ENCODE peak calls at places on chromosomes 12 and 14, in five cellular contexts. I is IMR-90, X is neuronal stem cell, L is H9, Q is mesendoderm. Y is an unnamed sample.

GRCh38 chr14:61516957-61517356 is 178.4 kb upstream of the HIF1A start:
- DNase-seq in Q (peak), I (no peak), L (no peak), X (no peak), Y (no peak)

GRCh38 chr14:95460647-95461478 is 55.6 kb downstream of the SYNE3 start:
- DNase-seq in Q (peak), I (peak), L (peak), X (no peak), Y (no peak)

GRCh38 chr14:30885840-30886740 is 11.7 kb downstream of the COCH start:
- DNase-seq in Q (no peak), X (no peak), I (peak), L (no peak), Y (no peak)

GRCh38 chr14:71235865-71236264 is 328.6 kb downstream of the PCNX1 start:
- DNase-seq in I (no peak), L (no peak), Q (peak), X (peak), Y (no peak)

GRCh38 chr12:127270193-127270592 is 996.8 kb upstream of the TMEM132C start:
- DNase-seq in Q (no peak), I (peak), L (no peak), X (no peak), Y (no peak)

GRCh38 chr14:61866932-61867920 is 105.0 kb downstream of the SNAPC1 start:
- DNase-seq in X (no peak), Q (no peak), I (peak), L (no peak), Y (no peak)

GRCh38 chr12:85575115-85576096 is 260.8 kb downstream of the RASSF9 start:
- DNase-seq in L (peak), I (peak), X (peak), Q (peak), Y (no peak)

GRCh38 chr14:105207460-105207901 is 26.4 kb upstream of the NUDT14 start:
- DNase-seq in Q (peak), X (no peak), L (no peak), I (no peak), Y (no peak)

GRCh38 chr12:113231275-113232231 is 10.3 kb downstream of the TPCN1 start:
- DNase-seq in Q (peak), L (peak), I (peak), X (no peak), Y (no peak)

GRCh38 chr12:1608783-1609119 is 14.4 kb upstream of the FBXL14 start:
- DNase-seq in I (no peak), L (no peak), X (no peak), Q (no peak), Y (no peak)

GRCh38 chr14:95387826-95388445 is 68.2 kb upstream of the CLMN start:
- DNase-seq in X (no peak), L (no peak), Q (no peak), I (no peak), Y (no peak)

GRCh38 chr14:100651999-100652508 is 64.8 kb upstream of the BEGAIN start:
- DNase-seq in L (no peak), X (no peak), Q (no peak), I (peak), Y (no peak)

GRCh38 chr14:68819260-68819691 is 26.4 kb upstream of the ZFP36L1 start:
- DNase-seq in Q (peak), L (peak), I (peak), X (no peak), Y (peak)

GRCh38 chr14:64501326-64502171 is 2.1 kb downstream of the ZBTB25 start:
- DNase-seq in I (peak), X (no peak), Q (peak), L (no peak), Y (no peak)

GRCh38 chr12:3680919-3681594 is 71.9 kb downstream of the CRACR2A start:
- DNase-seq in L (no peak), I (no peak), Q (no peak), X (no peak), Y (peak)

GRCh38 chr14:105351920-105352871 is 37.6 kb downstream of the PACS2 start:
- DNase-seq in L (peak), X (peak), I (peak), Q (peak), Y (peak)

GRCh38 chr12:105084251-105085250 is at the start of gene ALDH1L2:
- DNase-seq in Q (peak), I (peak), X (peak), L (peak), Y (peak)

GRCh38 chr12:105083551-105084105 is 630 bp downstream of the ALDH1L2 start:
- DNase-seq in L (peak), I (peak), X (no peak), Q (no peak), Y (peak)

GRCh38 chr12:105085537-105085936 is 1.3 kb upstream of the ALDH1L2 start:
- DNase-seq in Q (no peak), I (no peak), L (no peak), X (no peak), Y (no peak)

GRCh38 chr12:105079011-105079570 is 5.2 kb downstream of the ALDH1L2 start:
- DNase-seq in I (no peak), X (no peak), Q (no peak), L (no peak), Y (no peak)

DNA sequence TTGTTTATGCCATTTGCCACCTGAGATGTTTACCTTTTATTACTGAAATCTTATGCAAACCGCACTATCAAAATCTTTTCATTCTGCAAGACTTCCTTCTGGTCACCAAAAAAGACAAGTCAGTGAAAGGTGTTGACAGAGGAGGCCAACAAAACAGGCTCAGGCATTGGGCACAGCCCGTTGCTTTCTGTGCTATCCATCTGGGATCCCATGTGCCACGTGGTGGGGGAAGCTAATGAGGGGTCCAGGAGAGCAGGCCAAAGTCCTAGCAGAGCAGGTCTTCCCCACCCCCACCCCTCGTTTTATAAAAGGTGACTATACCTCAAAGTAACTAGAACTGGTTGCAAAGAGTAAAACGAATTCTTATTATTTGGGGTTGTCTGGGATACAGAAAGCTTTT is 1.2 kb downstream of the ALDH1L2 start:
- DNase-seq in Q (no peak), X (no peak), I (no peak), L (no peak), Y (no peak)
- H2BK15ac ChIP-seq in Q (no peak), X (no peak), I (no peak), L (no peak), Y (no peak)

DNA sequence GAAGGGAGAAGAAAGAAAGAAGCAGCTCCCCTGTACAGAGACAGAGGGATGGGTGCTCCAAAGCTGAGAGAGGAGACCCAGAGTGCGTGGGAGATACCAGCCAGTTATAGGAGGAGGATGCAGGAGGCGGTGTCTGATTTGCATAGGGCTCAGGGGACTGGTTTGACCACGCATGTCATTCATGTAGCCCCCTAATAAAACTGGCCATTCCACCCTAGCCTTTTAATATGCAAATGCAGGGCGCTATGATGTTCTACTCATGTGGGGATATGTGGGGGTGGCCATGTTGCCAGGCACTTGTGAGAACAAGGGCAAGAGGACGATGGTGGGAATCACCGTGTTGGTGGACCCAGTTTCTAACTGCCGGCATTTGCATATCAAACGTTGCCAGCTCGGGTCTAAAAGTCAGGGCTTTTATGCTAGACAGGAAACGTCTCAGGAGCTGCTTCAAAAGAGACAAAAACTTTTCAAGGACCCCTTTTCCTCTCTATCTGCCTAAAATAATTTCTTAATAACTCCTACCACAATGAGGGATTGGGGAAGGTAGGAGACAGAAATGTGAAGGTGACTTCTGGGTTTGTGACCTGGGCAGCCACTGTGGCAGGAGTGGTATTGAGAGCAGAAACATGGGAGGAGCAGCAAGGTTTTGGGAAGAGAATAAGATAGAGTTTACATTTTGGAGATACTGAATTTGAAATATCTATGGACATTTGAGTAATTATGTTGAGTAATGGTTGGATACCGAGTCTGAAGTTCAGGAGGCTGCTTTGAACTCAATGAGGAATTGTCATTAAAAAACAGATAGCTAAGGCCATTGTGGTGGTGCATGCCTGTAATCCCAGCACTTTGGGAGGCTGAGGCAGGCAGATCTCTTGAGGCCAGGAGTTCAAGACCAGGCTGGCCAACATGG is 2.2 kb upstream of the ATXN3 start:
- DNase-seq in L (peak), I (no peak), X (no peak), Q (peak), Y (no peak)
- H2BK15ac ChIP-seq in L (no peak), I (no peak), X (no peak), Q (no peak), Y (no peak)

DNA sequence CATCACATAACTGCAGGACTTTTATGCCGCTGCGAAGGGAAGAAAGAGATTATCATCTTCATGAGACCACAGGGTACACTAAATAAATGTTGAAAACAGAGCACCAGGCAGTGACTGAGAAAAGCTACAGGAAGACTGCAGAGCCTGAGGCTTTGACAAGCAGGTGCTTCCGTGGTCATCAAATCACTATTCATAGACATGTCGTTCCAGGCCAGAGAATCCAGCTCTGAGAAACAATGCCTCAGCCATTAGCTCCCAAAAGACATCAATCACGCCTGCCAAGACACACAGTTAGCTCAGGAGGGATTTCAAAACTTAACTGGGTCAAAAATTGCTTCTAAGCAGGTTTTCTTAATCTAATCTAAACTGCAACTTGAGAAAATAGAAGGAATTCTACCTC is 47.2 kb upstream of the GARIN6 start:
- DNase-seq in X (no peak), Q (no peak), I (no peak), L (no peak), Y (no peak)
- H2BK15ac ChIP-seq in X (no peak), Q (no peak), I (no peak), L (no peak), Y (no peak)

DNA sequence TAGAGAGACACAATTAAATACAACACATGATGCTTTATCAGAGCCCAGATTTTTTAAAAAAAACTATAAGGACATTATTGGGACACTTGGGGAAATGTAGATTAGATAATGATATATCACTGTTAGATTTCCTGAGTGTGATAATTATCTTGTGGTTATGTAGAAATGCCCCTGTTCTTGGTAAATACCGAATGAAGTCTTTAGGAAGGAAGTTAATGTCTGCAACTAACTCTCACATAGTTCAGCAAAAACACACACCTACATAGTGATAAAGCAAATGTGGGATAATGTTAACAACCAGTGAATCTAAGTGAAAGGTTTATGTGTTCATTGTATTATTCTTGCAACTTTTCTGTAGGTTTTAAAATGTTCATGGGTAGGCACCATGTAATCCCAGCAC is 14.6 kb upstream of the CACNB3 start:
- DNase-seq in I (no peak), Q (no peak), X (no peak), L (no peak), Y (no peak)
- H2BK15ac ChIP-seq in I (no peak), Q (no peak), X (no peak), L (no peak), Y (no peak)

GRCh38 chr12:6390084-6390799 is 6.3 kb downstream of the LTBR start:
- DNase-seq in L (no peak), I (no peak), X (no peak), Q (no peak), Y (no peak)
- H2BK15ac ChIP-seq in L (no peak), I (no peak), X (peak), Q (no peak), Y (no peak)

DNA sequence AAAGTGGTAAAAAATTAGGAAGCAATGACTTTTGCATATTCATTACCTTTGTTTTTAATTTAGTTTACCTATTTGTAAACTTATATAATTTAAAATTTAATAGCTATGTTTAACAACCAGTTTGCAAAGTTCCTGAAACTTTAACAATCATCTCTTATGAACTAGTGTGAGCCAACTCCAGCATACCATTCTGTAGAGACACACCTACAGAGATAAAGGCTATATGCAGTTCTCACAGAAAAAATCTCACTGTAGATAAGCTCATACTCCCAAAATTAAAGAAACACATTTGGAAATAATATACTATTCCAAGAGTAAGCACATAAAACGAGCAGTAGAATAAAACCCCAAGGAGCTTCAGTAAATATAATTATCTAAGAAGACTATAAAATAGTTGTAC is 77.5 kb downstream of the CDK17 start:
- DNase-seq in L (no peak), I (no peak), X (no peak), Q (no peak), Y (no peak)
- H2BK15ac ChIP-seq in L (no peak), I (no peak), X (no peak), Q (no peak), Y (no peak)

GRCh38 chr14:79021756-79022155 is 851.6 kb downstream of the NRXN3 start:
- DNase-seq in X (no peak), L (no peak), I (no peak), Q (no peak), Y (no peak)

GRCh38 chr14:79017561-79017960 is 847.4 kb downstream of the NRXN3 start:
- DNase-seq in X (no peak), Q (no peak), I (no peak), L (no peak), Y (no peak)

GRCh38 chr14:79016828-79017505 is 846.8 kb downstream of the NRXN3 start:
- DNase-seq in X (no peak), Q (no peak), L (no peak), I (peak), Y (no peak)

DNA sequence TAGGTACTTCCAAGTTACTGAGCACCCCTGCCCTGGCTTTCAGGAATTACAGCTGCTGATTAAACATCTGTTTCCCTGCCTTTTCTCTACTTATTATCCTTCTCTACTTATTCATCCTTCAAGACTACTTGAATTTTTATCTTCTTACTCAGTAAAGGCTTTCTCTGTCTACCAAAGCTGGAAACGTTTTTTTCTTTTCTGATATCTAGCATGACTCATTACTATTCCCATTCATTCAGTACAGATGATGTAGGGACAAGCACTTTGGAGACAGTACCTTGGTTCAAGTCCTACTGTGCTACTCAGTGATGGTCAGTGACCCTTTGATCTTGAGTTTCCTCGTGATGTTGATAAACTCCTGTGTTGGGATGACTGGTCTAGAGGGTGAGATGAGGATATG is 848.7 kb downstream of the NRXN3 start:
- DNase-seq in Q (no peak), L (no peak), X (no peak), I (peak), Y (no peak)
- H2BK15ac ChIP-seq in Q (no peak), L (no peak), X (no peak), I (no peak), Y (no peak)

DNA sequence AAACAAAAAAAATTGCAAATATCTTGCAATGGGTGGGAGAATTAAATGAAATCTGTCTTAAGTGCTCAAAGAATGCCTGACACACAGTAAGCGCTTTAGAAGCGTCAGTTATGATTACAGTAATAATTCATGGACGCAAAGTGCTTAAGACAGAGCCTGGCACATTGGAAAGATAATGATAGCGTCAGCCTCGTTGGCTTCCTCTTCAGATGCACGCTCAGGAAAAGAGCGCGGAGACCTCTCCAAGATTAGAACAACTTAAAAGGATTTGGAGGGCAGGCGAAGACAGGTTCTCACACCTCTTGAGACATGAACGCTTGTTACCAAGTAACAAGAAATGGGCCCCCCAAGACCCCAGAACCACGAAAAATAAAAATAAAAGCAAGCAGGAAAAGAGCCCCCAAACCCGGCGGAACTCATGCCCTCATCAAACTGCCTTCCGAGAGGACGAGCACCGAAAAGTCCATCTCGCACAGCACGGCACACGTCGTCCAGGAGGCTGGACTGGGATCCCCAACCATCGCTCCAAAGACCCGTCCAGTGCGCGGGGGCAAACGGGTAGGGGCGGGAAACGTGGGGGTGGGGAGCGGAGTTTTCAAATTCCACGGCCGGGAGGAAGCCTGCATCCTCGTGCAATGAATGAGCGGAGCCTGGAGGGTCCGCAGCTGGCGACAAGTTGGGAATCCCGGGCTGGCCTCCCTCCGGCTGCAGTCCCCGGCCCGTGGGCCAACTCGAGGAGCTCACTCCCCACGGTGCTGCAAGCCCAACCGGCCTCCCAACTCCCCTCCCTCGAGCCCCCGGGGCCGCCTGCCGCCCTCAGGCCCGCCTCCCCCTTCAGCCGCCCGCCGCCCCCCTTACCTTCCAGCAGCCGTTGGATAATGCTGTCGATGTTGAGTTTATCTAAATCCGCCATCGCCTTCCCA is 635 bp downstream of the PPP1CC start:
- DNase-seq in L (no peak), Q (peak), I (peak), X (peak), Y (no peak)
- H2BK15ac ChIP-seq in L (no peak), Q (no peak), I (no peak), X (peak), Y (no peak)

GRCh38 chr12:89278169-89278568 is 74.1 kb downstream of the DUSP6 start:
- DNase-seq in Q (peak), I (no peak), L (no peak), X (no peak), Y (no peak)

GRCh38 chr12:89278862-89279261 is 73.4 kb downstream of the DUSP6 start:
- DNase-seq in L (no peak), I (no peak), X (no peak), Q (peak), Y (no peak)

GRCh38 chr12:89281534-89281857 is 70.8 kb downstream of the DUSP6 start:
- DNase-seq in Q (no peak), L (no peak), I (no peak), X (no peak), Y (no peak)

GRCh38 chr12:89279499-89279898 is 72.8 kb downstream of the DUSP6 start:
- DNase-seq in Q (no peak), L (no peak), I (no peak), X (no peak), Y (no peak)

DNA sequence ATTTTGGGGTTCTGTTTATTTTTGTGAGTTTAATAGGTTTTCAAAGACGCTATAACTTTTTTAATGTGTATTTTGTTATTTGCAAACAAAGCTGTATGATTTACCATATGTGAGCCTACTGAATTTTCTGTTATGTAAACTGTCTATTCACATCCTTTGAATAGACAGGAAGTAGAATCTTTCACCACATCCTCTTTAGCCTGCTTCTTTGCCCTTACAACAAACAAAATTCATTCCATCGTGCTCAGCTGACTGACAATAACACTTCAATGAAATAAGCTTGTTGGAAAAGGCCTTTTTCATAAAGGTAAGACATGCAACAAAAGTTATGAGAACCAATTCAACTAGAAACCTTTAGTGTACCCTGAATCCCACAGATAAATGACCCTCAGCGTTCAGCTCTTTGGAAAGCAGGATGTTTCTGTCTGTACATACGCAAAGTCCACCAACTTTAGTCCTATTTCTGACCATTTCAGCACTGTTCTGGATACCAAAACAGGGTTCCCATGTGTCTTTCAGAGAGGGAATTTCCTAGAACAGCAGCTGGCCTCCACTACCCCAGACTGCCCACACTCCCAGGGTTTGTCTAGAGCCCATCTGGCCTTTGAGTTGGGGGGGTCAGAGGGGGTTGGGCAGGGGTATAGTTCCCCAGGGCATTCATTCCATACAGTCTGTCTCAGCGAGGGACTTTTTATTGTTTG is 71.3 kb downstream of the DUSP6 start:
- DNase-seq in I (peak), X (no peak), Q (no peak), L (no peak), Y (no peak)
- H2BK15ac ChIP-seq in I (peak), X (no peak), Q (peak), L (no peak), Y (no peak)